ENCODE peak calls at places on chromosome 18, in seven cellular contexts. A, M, X, G, W, Y and B are unnamed samples.

GRCh38 chr18:36465276-36465675 is 167.8 kb downstream of the FHOD3 start:
- DNase-seq in W (no peak), X (no peak), A (no peak), M (no peak), G (no peak), Y (no peak), B (no peak)

GRCh38 chr18:5842653-5843052 is 52.7 kb downstream of the TMEM200C start:
- DNase-seq in Y (no peak), X (no peak), G (no peak), A (no peak), M (no peak), W (no peak), B (no peak)

GRCh38 chr18:10213526-10213925 is 240.9 kb upstream of the APCDD1 start:
- DNase-seq in G (no peak), X (peak; percentile 66), Y (peak; percentile 74), A (no peak), M (no peak), W (no peak), B (no peak)

GRCh38 chr18:79873449-79874110 is 75.8 kb downstream of the KCNG2 start:
- DNase-seq in M (no peak), W (no peak), A (no peak), G (no peak), X (no peak), Y (no peak), B (no peak)

GRCh38 chr18:49797995-49798394 is 15.3 kb downstream of the ACAA2 start:
- DNase-seq in M (no peak), X (no peak), A (no peak), G (no peak), W (no peak), Y (no peak), B (no peak)

GRCh38 chr18:56709463-56709862 is 58.3 kb downstream of the WDR7 start:
- DNase-seq in G (no peak), W (peak; percentile 90), Y (peak; percentile 80), X (peak; percentile 83), M (no peak), A (no peak), B (peak; percentile 89)

GRCh38 chr18:58682429-58683069 is 11.3 kb downstream of the MALT1 start:
- DNase-seq in W (peak; percentile 76), Y (peak; percentile 82), G (peak; percentile 63), A (no peak), X (peak; percentile 92), M (no peak), B (no peak)

GRCh38 chr18:28110924-28111323 is 66.0 kb downstream of the CDH2 start:
- DNase-seq in Y (no peak), M (no peak), X (no peak), G (no peak), W (no peak), A (no peak), B (no peak)

GRCh38 chr18:59208602-59209001 is 11.4 kb upstream of the GRP start:
- DNase-seq in X (no peak), A (no peak), Y (no peak), W (no peak), G (no peak), M (no peak), B (no peak)

GRCh38 chr18:45222200-45222599 is 393.1 kb upstream of the SLC14A2 start:
- DNase-seq in G (no peak), X (peak; percentile 47), Y (peak; percentile 16), W (no peak), M (no peak), A (no peak), B (no peak)

GRCh38 chr18:77132369-77133050 is at the start of gene MBP:
- DNase-seq in X (peak; percentile 35), M (no peak), Y (no peak), G (peak; percentile 92), A (no peak), W (no peak), B (no peak)

GRCh38 chr18:8721716-8722115 is 16.4 kb downstream of the MTCL1 start:
- DNase-seq in A (no peak), Y (no peak), M (no peak), W (peak; percentile 74), X (peak; percentile 59), G (no peak), B (peak; percentile 35)

GRCh38 chr18:75656035-75656434 is 228.5 kb upstream of the SMIM21 start:
- DNase-seq in Y (no peak), G (no peak), X (no peak), A (no peak), W (no peak), M (no peak), B (no peak)

GRCh38 chr18:50816767-50817166 is 3.0 kb downstream of the MRO start:
- DNase-seq in G (no peak), W (peak; percentile 51), X (no peak), A (no peak), Y (no peak), M (peak; percentile 19), B (no peak)

GRCh38 chr18:61286867-61287266 is 46.4 kb upstream of the CDH20 start:
- DNase-seq in X (no peak), A (no peak), W (no peak), Y (no peak), M (no peak), G (no peak), B (no peak)

GRCh38 chr18:68713131-68713530 is 1.8 kb downstream of the TMX3 start:
- DNase-seq in X (no peak), Y (no peak), G (no peak), W (no peak), A (no peak), M (no peak), B (no peak)

GRCh38 chr18:6811816-6812215 is 82.3 kb downstream of the ARHGAP28 start:
- DNase-seq in X (no peak), A (no peak), M (no peak), Y (no peak), G (no peak), W (peak; percentile 24), B (no peak)

GRCh38 chr18:77000527-77000926 is 132.1 kb downstream of the MBP start:
- DNase-seq in W (peak; percentile 13), M (no peak), G (peak; percentile 59), A (no peak), X (peak; percentile 76), Y (peak; percentile 52), B (peak; percentile 31)

GRCh38 chr18:36724591-36725001 is 104.2 kb downstream of the TPGS2 start:
- DNase-seq in M (peak; percentile 12), G (no peak), X (peak; percentile 33), A (no peak), W (peak; percentile 54), Y (no peak), B (no peak)

GRCh38 chr18:50749945-50750344 is 69.9 kb downstream of the MRO start:
- DNase-seq in M (no peak), X (no peak), Y (no peak), G (no peak), A (no peak), W (no peak), B (no peak)

GRCh38 chr18:13242797-13243196 is 24.2 kb downstream of the LDLRAD4 start:
- DNase-seq in Y (no peak), G (no peak), W (no peak), A (no peak), X (no peak), M (no peak), B (no peak)

GRCh38 chr18:63377275-63377980 is 10.4 kb upstream of the KDSR start:
- DNase-seq in G (no peak), X (no peak), A (no peak), W (no peak), Y (no peak), M (no peak), B (no peak)

GRCh38 chr18:36153771-36154170 is 24.1 kb downstream of the ELP2 start:
- DNase-seq in M (no peak), Y (no peak), W (peak; percentile 53), X (no peak), G (no peak), A (no peak), B (no peak)

GRCh38 chr18:3604626-3605408 is 154.8 kb downstream of the TGIF1 start:
- DNase-seq in X (peak; percentile 95), M (no peak), A (no peak), Y (peak; percentile 99), W (peak; percentile 97), G (no peak), B (peak; percentile 93)

GRCh38 chr18:69865656-69866241 is 81.9 kb downstream of the CD226 start:
- DNase-seq in G (no peak), X (peak; percentile 15), A (no peak), M (no peak), W (no peak), Y (no peak), B (no peak)

GRCh38 chr18:3486514-3486913 is 36.5 kb downstream of the TGIF1 start:
- DNase-seq in A (no peak), G (no peak), X (no peak), Y (no peak), M (no peak), W (no peak), B (no peak)

GRCh38 chr18:34522627-34523026 is 187.5 kb upstream of the DTNA start:
- DNase-seq in W (no peak), A (no peak), G (no peak), X (peak; percentile 11), Y (no peak), M (peak; percentile 1), B (no peak)

GRCh38 chr18:13797157-13797611 is 26.8 kb upstream of the MC5R start:
- DNase-seq in A (no peak), M (no peak), W (peak; percentile 70), G (no peak), X (no peak), Y (no peak), B (no peak)

GRCh38 chr18:155688-156087 is 2.7 kb upstream of the USP14 start:
- DNase-seq in M (no peak), Y (no peak), A (no peak), G (no peak), X (no peak), W (no peak), B (no peak)

GRCh38 chr18:5772271-5772670 is 123.1 kb downstream of the TMEM200C start:
- DNase-seq in Y (no peak), M (no peak), X (no peak), A (no peak), W (no peak), G (no peak), B (no peak)

GRCh38 chr18:49650426-49650891 is 88.6 kb downstream of the LIPG start:
- DNase-seq in M (no peak), A (no peak), Y (no peak), X (peak; percentile 30), W (no peak), G (no peak), B (no peak)

GRCh38 chr18:23231340-23232021 is 96.2 kb downstream of the CABLES1 start:
- DNase-seq in W (peak; percentile 92), Y (peak; percentile 94), A (no peak), M (no peak), X (peak; percentile 94), G (peak; percentile 62), B (peak; percentile 85)

GRCh38 chr18:68121308-68121707 is 593.6 kb downstream of the TMX3 start:
- DNase-seq in Y (no peak), X (peak; percentile 52), M (no peak), G (no peak), A (no peak), W (peak; percentile 1), B (no peak)

GRCh38 chr18:12346240-12346565 is 30.8 kb downstream of the AFG3L2 start:
- DNase-seq in M (no peak), X (no peak), G (no peak), A (no peak), Y (no peak), W (no peak), B (no peak)

GRCh38 chr18:80119111-80119510 is 10.0 kb downstream of the ADNP2 start:
- DNase-seq in G (no peak), X (no peak), A (no peak), Y (no peak), W (no peak), M (no peak), B (no peak)

GRCh38 chr18:54209471-54210180 is 14.8 kb downstream of the MBD2 start:
- DNase-seq in Y (peak; percentile 14), W (peak; percentile 13), M (no peak), X (no peak), G (no peak), A (no peak), B (no peak)